ENCODE peak calls at places on chromosomes 12 and 14, in ten cellular contexts. K is body of pancreas, F is endodermal cell, Q is non-pigmented ciliary epithelial cell, P is hypothalamus, T is stomach, E is mesendoderm, X is endothelial cell, O is activated B cell treated with CpG ODN at 0.5 μM for 24 hours, U is right cardiac atrium. R is an unnamed sample.

GRCh38 chr14:59055439-59056045 is 132.9 kb upstream of the DAAM1 start:
- DNase-seq in K (peak; percentile 30), F (peak; percentile 69), Q (peak; percentile 28), P (no peak), T (peak; percentile 26), E (peak; percentile 42), X (no peak), O (no peak), U (no peak), R (peak; percentile 20)

GRCh38 chr12:80681287-80681686 is 26.1 kb upstream of the MYF6 start:
- DNase-seq in K (no peak), F (no peak), Q (no peak), P (no peak), T (no peak), E (no peak), X (no peak), O (no peak), U (no peak), R (no peak)

GRCh38 chr14:100528962-100529560 is 58.2 kb downstream of the BEGAIN start:
- DNase-seq in K (no peak), F (no peak), Q (no peak), P (no peak), T (peak; percentile 24), E (no peak), X (no peak), O (no peak), U (peak; percentile 11), R (no peak)

GRCh38 chr12:82832091-82832490 is 145.4 kb downstream of the TMTC2 start:
- DNase-seq in K (no peak), F (no peak), Q (no peak), P (no peak), T (no peak), E (no peak), X (no peak), O (no peak), U (no peak), R (no peak)

GRCh38 chr14:89428556-89429196 is 11.6 kb upstream of the FOXN3 start:
- DNase-seq in K (no peak), F (peak; percentile 65), Q (no peak), P (peak; percentile 11), T (no peak), E (peak; percentile 52), X (no peak), O (no peak), U (peak; percentile 71), R (no peak)

GRCh38 chr12:94263905-94264655 is 115.7 kb downstream of the PLXNC1 start:
- DNase-seq in K (no peak), F (peak; percentile 95), Q (peak; percentile 15), P (no peak), T (no peak), E (peak; percentile 96), X (no peak), O (no peak), U (no peak), R (no peak)

GRCh38 chr12:114691196-114691595 is 7.2 kb upstream of the TBX3 start:
- DNase-seq in K (no peak), F (peak; percentile 49), Q (no peak), P (no peak), T (no peak), E (no peak), X (no peak), O (no peak), U (no peak), R (no peak)

GRCh38 chr12:6772331-6772695 is at the start of gene LAG3:
- DNase-seq in K (no peak), F (peak; percentile 62), Q (no peak), P (no peak), T (no peak), E (no peak), X (no peak), O (no peak), U (peak; percentile 69), R (no peak)